ENCODE peak calls at places on chromosomes 3 and 15, in five cellular contexts. K, P, Y, R and A are unnamed samples.

GRCh38 chr3:83002869-83003445 is 1241.5 kb upstream of the GBE1 start:
- DNase-seq in K (no peak), P (no peak), Y (peak), R (no peak), A (no peak)

GRCh38 chr3:8610961-8611360 is 33.6 kb downstream of the SSUH2 start:
- DNase-seq in K (no peak), P (no peak), Y (no peak), R (no peak), A (peak)

GRCh38 chr3:133573054-133573628 is 345 bp upstream of the CDV3 start:
- DNase-seq in K (peak), P (peak), Y (peak), R (peak), A (peak)

GRCh38 chr3:69051796-69052566 is at the start of gene TMF1:
- DNase-seq in K (peak), P (peak), Y (peak), R (peak), A (peak)

GRCh38 chr3:68972358-68972979 is 40.1 kb upstream of the TAFA4 start:
- DNase-seq in K (peak), P (peak), Y (peak), R (peak), A (peak)

GRCh38 chr3:125045194-125045593 is 10.6 kb downstream of the HEG1 start:
- DNase-seq in K (no peak), P (no peak), Y (no peak), R (no peak), A (no peak)

GRCh38 chr15:97870771-97871170 is 89.7 kb upstream of the ARRDC4 start:
- DNase-seq in K (no peak), P (no peak), Y (no peak), R (no peak), A (no peak)

GRCh38 chr3:57958642-57959406 is 49.4 kb upstream of the FLNB start:
- DNase-seq in K (no peak), P (no peak), Y (no peak), R (peak), A (no peak)

GRCh38 chr15:69750253-69750652 is 297.6 kb downstream of the RPLP1 start:
- DNase-seq in K (no peak), P (no peak), Y (no peak), R (no peak), A (no peak)

GRCh38 chr15:40252438-40253178 is 13.7 kb downstream of the PAK6 start:
- DNase-seq in K (no peak), P (no peak), Y (peak), R (no peak), A (peak)

GRCh38 chr3:67493808-67494207 is 160.6 kb downstream of the SUCLG2 start:
- DNase-seq in K (no peak), P (no peak), Y (no peak), R (no peak), A (no peak)

GRCh38 chr3:98185180-98185579 is 18.7 kb downstream of the OR5H15 start:
- DNase-seq in K (peak), P (no peak), Y (peak), R (peak), A (no peak)

GRCh38 chr3:177350051-177350565 is 152.8 kb upstream of the TBL1XR1 start:
- DNase-seq in K (no peak), P (no peak), Y (no peak), R (no peak), A (no peak)

GRCh38 chr3:140258222-140258724 is 323.3 kb downstream of the CLSTN2 start:
- DNase-seq in K (no peak), P (no peak), Y (no peak), R (no peak), A (no peak)

GRCh38 chr15:82895983-82896382 is 56.5 kb downstream of the HOMER2 start:
- DNase-seq in K (no peak), P (no peak), Y (no peak), R (no peak), A (no peak)

GRCh38 chr15:82901114-82901805 is 51.3 kb downstream of the HOMER2 start:
- DNase-seq in K (no peak), P (peak), Y (no peak), R (no peak), A (no peak)

GRCh38 chr15:82900511-82900910 is 52.0 kb downstream of the HOMER2 start:
- DNase-seq in K (no peak), P (no peak), Y (no peak), R (no peak), A (no peak)

GRCh38 chr15:82894971-82895520 is 57.5 kb downstream of the HOMER2 start:
- DNase-seq in K (no peak), P (no peak), Y (peak), R (no peak), A (peak)

DNA sequence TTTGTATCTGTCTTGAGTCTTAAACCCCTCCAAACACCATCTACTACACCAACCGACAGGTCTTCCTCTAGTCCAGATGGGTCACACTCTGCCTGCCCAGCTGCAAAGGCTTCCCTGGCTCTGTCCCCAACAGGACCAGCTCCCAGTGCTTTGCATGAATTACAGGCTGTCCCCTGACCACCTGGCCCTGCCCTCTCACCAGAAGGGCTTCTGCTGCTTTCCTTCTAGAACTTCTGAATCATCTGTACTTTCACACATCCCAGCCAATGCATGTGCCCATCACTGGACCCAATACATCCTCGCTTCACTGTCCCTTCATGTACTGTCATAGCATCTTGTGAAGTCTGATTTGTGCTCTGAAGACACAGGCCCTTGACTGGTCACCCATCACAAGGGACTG is 53.6 kb downstream of the HOMER2 start:
- DNase-seq in K (no peak), P (no peak), Y (no peak), R (no peak), A (no peak)
- TF ChIP-seq REST in K (no peak), P (no peak), Y (no peak), R (no peak), A (no peak)

GRCh38 chr3:156603379-156604017 is 48.6 kb upstream of the SSR3 start:
- DNase-seq in K (no peak), P (no peak), Y (no peak), R (no peak), A (no peak)

GRCh38 chr3:156600834-156601233 is 45.9 kb upstream of the SSR3 start:
- DNase-seq in K (no peak), P (no peak), Y (no peak), R (no peak), A (no peak)

GRCh38 chr3:156601497-156601896 is 46.6 kb upstream of the SSR3 start:
- DNase-seq in K (no peak), P (no peak), Y (no peak), R (no peak), A (no peak)

GRCh38 chr3:156604064-156604641 is 49.2 kb upstream of the SSR3 start:
- DNase-seq in K (no peak), P (no peak), Y (no peak), R (no peak), A (no peak)

DNA sequence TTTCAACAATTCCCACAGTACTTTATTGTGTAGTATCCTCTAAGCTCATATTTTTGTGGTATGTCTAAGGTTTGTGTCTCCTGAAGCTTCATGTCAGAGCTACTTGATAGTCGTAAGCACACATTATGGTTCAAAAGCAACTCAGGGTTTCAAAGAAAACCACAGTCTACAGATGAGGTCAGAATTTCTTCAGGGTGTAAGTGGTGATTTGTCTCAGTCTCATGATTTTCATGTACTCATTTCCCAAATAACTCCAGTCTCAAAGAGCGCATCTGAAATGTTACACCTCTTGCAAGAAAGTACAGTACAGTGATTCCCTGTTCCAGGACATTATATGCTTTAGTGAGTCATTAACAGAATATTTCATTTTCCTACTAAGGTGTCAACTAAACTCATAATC is 47.5 kb upstream of the SSR3 start:
- DNase-seq in K (no peak), P (no peak), Y (no peak), R (no peak), A (no peak)
- TF ChIP-seq REST in K (no peak), P (no peak), Y (no peak), R (no peak), A (no peak)

GRCh38 chr3:154247806-154248480 is 76.3 kb downstream of the DHX36 start:
- DNase-seq in K (no peak), P (peak), Y (peak), R (no peak), A (no peak)

GRCh38 chr3:154242766-154243165 is 81.5 kb downstream of the DHX36 start:
- DNase-seq in K (no peak), P (no peak), Y (peak), R (peak), A (no peak)

GRCh38 chr3:154241496-154241895 is 82.8 kb downstream of the DHX36 start:
- DNase-seq in K (no peak), P (no peak), Y (no peak), R (no peak), A (no peak)

GRCh38 chr3:154243353-154243752 is 80.9 kb downstream of the DHX36 start:
- DNase-seq in K (no peak), P (no peak), Y (no peak), R (peak), A (no peak)

DNA sequence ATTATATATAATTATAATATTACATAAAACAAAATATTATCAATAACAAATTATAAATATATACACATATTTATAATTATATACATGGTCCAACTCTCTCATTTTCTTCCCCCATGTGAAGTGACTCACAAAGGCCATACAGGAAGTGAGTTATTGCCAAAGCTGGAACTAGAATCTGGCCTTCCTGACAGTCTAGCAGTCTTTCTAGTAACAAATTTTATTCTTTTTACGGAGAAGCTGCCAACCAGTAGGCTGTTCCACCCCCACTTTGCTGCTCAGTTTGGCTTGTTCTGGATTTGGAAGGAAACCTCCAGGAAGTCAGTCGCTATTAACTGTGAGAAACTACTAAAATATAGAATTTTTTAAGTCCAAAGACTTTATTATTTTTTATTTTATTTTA is 79.6 kb downstream of the DHX36 start:
- DNase-seq in K (no peak), P (no peak), Y (no peak), R (no peak), A (no peak)
- TF ChIP-seq REST in K (no peak), P (no peak), Y (no peak), R (no peak), A (no peak)

GRCh38 chr3:127182848-127183714 is 9.8 kb upstream of the PRR23E start:
- DNase-seq in K (no peak), P (no peak), Y (peak), R (no peak), A (no peak)
- TF ChIP-seq REST in K (no peak), P (no peak), Y (no peak), R (no peak), A (no peak)

GRCh38 chr15:78563092-78563491 is 2.2 kb upstream of the CHRNA5 start:
- DNase-seq in K (no peak), P (no peak), Y (no peak), R (no peak), A (no peak)

GRCh38 chr15:78564743-78565096 is 600 bp upstream of the CHRNA5 start:
- DNase-seq in K (no peak), P (no peak), Y (no peak), R (no peak), A (no peak)

GRCh38 chr15:78567541-78567940 is 2.2 kb downstream of the CHRNA5 start:
- DNase-seq in K (no peak), P (no peak), Y (no peak), R (no peak), A (no peak)

GRCh38 chr15:78565097-78565950 is at the start of gene CHRNA5:
- DNase-seq in K (peak), P (peak), Y (peak), R (peak), A (peak)

DNA sequence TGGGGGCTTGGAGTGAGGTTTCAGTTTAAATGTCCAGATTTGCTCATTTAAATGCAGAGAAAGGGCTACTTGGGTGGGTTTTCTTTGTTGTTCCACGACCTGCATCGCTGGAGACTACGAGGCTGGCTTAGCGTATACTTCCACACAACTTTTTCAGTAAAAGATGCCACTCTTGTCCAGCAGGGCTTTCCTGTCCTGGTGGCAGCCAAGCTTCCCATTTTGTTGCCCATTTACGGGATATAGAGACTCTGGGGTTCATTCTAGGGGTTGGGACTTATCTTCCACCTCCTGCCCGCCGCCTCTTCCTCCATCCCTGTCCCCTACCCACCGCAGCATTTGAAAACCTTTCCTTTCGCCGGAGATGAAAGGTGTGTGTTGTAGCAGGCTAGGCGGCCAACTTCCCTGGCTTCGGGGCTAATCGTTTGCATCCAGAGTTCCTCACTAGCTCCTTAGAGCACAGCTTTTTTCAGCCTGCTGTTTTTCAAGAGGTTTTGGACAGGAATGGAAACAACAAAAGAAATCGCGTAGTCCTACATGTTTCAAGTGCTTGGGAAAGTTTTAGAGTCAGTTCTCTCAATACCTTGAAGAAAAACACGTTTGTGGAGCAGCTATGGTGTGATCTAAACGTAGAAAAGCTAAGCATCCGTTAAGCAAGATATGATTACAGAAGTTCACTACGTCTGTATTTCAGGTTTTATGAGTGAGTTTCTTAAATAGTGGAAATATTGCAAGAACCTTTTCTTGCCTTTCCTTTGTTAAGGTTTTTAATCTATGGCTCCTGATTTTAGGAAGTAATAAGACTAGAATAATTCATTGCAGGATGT is 843 bp downstream of the CHRNA5 start:
- DNase-seq in K (no peak), P (peak), Y (peak), R (peak), A (peak)
- TF ChIP-seq REST in K (no peak), P (no peak), Y (no peak), R (no peak), A (no peak)

GRCh38 chr15:71800835-71801745 is 9.3 kb upstream of the NR2E3 start:
- DNase-seq in K (peak), P (peak), Y (peak), R (peak), A (peak)
- TF ChIP-seq REST in K (no peak), P (no peak), Y (no peak), R (no peak), A (no peak)

DNA sequence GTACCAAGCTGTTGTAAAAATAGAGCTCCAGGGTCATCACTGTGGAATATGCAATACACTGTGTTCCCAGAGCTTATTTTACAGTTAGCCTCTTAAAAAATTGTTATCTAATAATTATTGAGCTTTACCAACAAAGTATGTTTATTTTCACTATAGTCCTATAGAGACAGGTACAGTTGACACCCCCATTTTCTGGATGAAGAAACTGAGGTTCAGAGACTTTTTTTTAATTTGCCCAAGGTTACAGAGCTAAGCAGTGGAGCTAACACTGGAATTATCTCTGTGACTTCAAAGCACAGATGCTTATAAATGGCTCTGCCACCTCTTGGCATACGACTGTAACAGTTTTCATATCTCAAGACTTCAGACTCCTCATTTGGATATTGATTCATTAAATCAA is 126.4 kb downstream of the FEZF2 start:
- DNase-seq in K (no peak), P (no peak), Y (no peak), R (no peak), A (no peak)
- TF ChIP-seq REST in K (no peak), P (no peak), Y (no peak), R (no peak), A (no peak)

DNA sequence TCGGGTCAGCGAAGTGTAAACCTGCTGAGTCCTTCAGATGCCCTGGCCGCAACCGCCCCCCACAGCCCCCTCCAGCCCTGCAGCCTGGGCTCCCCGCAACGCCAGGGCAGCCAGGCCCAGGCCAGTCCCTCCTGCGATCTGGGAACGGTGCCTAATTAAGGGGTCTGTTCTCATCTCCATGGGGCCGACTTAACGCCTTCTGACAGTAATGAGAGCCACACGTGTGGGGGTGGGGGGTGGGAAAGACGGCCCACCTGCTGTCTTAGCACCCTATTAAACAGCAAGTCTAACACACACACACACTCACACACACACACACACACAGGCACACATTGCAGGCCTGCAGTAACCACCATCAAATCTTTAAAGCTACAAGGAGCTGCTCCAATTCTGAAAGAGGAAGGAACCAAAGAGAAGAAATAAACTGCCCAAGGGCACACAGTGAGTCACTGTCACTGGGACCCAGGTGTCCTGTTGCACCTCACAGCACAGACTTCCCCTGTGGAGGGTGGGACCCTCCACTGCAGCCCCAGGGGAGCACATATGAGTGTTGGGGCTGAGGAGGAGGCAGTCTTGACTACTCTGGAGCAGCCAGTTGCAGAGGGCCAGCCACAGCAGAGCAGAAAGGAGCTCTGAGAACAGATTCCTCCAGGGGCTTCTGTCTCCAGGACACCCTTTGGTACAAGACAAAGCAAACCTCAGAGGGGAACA is 31.8 kb upstream of the HES1 start:
- DNase-seq in K (peak), P (no peak), Y (no peak), R (no peak), A (peak)
- TF ChIP-seq REST in K (no peak), P (no peak), Y (no peak), R (no peak), A (no peak)